ENCODE peak calls at places on chromosomes 16 and 17, in eight cellular contexts. X, U, G, E, Z, P, D and O are unnamed samples.
A peak's percentile ranks its signal among the peaks of the same experiment; 100 is the strongest.

GRCh38 chr17:245020-245419 is 63.6 kb upstream of the DOC2B start:
- DNase-seq in X (no peak), U (peak; percentile 1), G (no peak), E (no peak), Z (no peak), P (peak; percentile 26), D (no peak), O (no peak)

GRCh38 chr16:2960183-2961010 is 3.7 kb upstream of the KREMEN2 start:
- DNase-seq in X (no peak), U (no peak), G (no peak), E (no peak), Z (no peak), P (no peak), D (no peak), O (no peak)

GRCh38 chr16:20940864-20941634 is 40.5 kb downstream of the LYRM1 start:
- DNase-seq in X (no peak), U (no peak), G (no peak), E (no peak), Z (no peak), P (no peak), D (no peak), O (no peak)

GRCh38 chr17:48633266-48633816 is 7.2 kb upstream of the HOXB9 start:
- DNase-seq in X (no peak), U (no peak), G (no peak), E (no peak), Z (no peak), P (peak; percentile 59), D (no peak), O (no peak)

GRCh38 chr16:6382787-6383515 is 949.7 kb upstream of the RBFOX1 start:
- DNase-seq in X (no peak), U (no peak), G (no peak), E (no peak), Z (no peak), P (no peak), D (no peak), O (no peak)

GRCh38 chr17:38440614-38441397 is 12.5 kb downstream of the ARHGAP23 start:
- DNase-seq in X (no peak), U (no peak), G (no peak), E (no peak), Z (no peak), P (no peak), D (no peak), O (no peak)

GRCh38 chr16:56233795-56234566 is 42.7 kb downstream of the GNAO1 start:
- DNase-seq in X (no peak), U (no peak), G (no peak), E (no peak), Z (no peak), P (no peak), D (no peak), O (peak; percentile 79)

GRCh38 chr17:82544431-82545070 is 25.0 kb downstream of the FOXK2 start:
- DNase-seq in X (no peak), U (peak; percentile 65), G (no peak), E (no peak), Z (no peak), P (no peak), D (no peak), O (no peak)

GRCh38 chr16:78458588-78458987 is 359.1 kb downstream of the WWOX start:
- DNase-seq in X (no peak), U (no peak), G (no peak), E (no peak), Z (no peak), P (no peak), D (no peak), O (no peak)

GRCh38 chr17:57121308-57122042 is 36.4 kb downstream of the AKAP1 start:
- DNase-seq in X (peak; percentile 34), U (no peak), G (no peak), E (peak; percentile 50), Z (peak; percentile 54), P (no peak), D (peak; percentile 60), O (no peak)

GRCh38 chr16:87149051-87149450 is 168.1 kb downstream of the C16orf95 start:
- DNase-seq in X (peak; percentile 30), U (no peak), G (no peak), E (no peak), Z (no peak), P (no peak), D (no peak), O (no peak)

GRCh38 chr17:28398280-28398981 is 7.6 kb downstream of the SLC46A1 start:
- DNase-seq in X (peak; percentile 76), U (no peak), G (no peak), E (no peak), Z (no peak), P (no peak), D (peak; percentile 84), O (peak; percentile 81)

GRCh38 chr16:49855822-49856740 is at the start of gene ZNF423:
- DNase-seq in X (no peak), U (peak; percentile 35), G (no peak), E (no peak), Z (no peak), P (no peak), D (peak; percentile 22), O (no peak)

GRCh38 chr16:58016841-58017446 is 8.6 kb upstream of the MMP15 start:
- DNase-seq in X (no peak), U (no peak), G (no peak), E (peak; percentile 42), Z (no peak), P (peak; percentile 48), D (no peak), O (no peak)

GRCh38 chr17:13016881-13017622 is 775 bp downstream of the ELAC2 start:
- DNase-seq in X (no peak), U (no peak), G (no peak), E (no peak), Z (no peak), P (no peak), D (peak; percentile 24), O (no peak)

GRCh38 chr17:20919990-20920812 is 122.6 kb downstream of the USP22 start:
- DNase-seq in X (no peak), U (no peak), G (no peak), E (no peak), Z (no peak), P (no peak), D (no peak), O (no peak)

GRCh38 chr16:14418795-14419225 is 211.2 kb downstream of the PARN start:
- DNase-seq in X (no peak), U (peak; percentile 54), G (no peak), E (peak; percentile 74), Z (no peak), P (no peak), D (no peak), O (peak; percentile 72)

GRCh38 chr16:48374255-48374654 is 11.0 kb downstream of the SIAH1 start:
- DNase-seq in X (no peak), U (no peak), G (no peak), E (no peak), Z (no peak), P (no peak), D (no peak), O (no peak)